ENCODE peak calls at places on chromosome 3, in seven cellular contexts. One of them, this sample, is unnamed.

GRCh38 chr3:46710671-46711295 is 6.9 kb downstream of the PRSS50 start:
- DNase-seq in activated gamma-delta T cell treated with anti-CD3 and anti-CD28 coated beads, Interleukin-2, amount 50 U/mL, for 16 hours: no peak
- DNase-seq in mucosa of gallbladder: no peak
- DNase-seq in G401: peak
- DNase-seq in NCI-H1092: no peak
- DNase-seq in psoas muscle: no peak
- DNase-seq in iris pigment epithelial cell: no peak
- DNase-seq in this sample: no peak

GRCh38 chr3:42588625-42589024 is 2.0 kb upstream of the SS18L2 start:
- DNase-seq in psoas muscle: no peak
- DNase-seq in NCI-H1092: no peak
- DNase-seq in G401: no peak
- DNase-seq in mucosa of gallbladder: no peak
- DNase-seq in iris pigment epithelial cell: no peak
- DNase-seq in activated gamma-delta T cell treated with anti-CD3 and anti-CD28 coated beads, Interleukin-2, amount 50 U/mL, for 16 hours: no peak
- DNase-seq in this sample: no peak

GRCh38 chr3:192417012-192417411 is 310.3 kb downstream of the FGF12 start:
- DNase-seq in iris pigment epithelial cell: no peak
- DNase-seq in NCI-H1092: no peak
- DNase-seq in psoas muscle: no peak
- DNase-seq in mucosa of gallbladder: no peak
- DNase-seq in G401: no peak
- DNase-seq in activated gamma-delta T cell treated with anti-CD3 and anti-CD28 coated beads, Interleukin-2, amount 50 U/mL, for 16 hours: no peak
- DNase-seq in this sample: no peak

GRCh38 chr3:58005662-58006061 is 2.6 kb upstream of the FLNB start:
- DNase-seq in NCI-H1092: no peak
- DNase-seq in G401: no peak
- DNase-seq in mucosa of gallbladder: no peak
- DNase-seq in iris pigment epithelial cell: peak
- DNase-seq in psoas muscle: no peak
- DNase-seq in activated gamma-delta T cell treated with anti-CD3 and anti-CD28 coated beads, Interleukin-2, amount 50 U/mL, for 16 hours: no peak
- DNase-seq in this sample: no peak

GRCh38 chr3:69145688-69146087 is 23.3 kb upstream of the LMOD3 start:
- DNase-seq in mucosa of gallbladder: no peak
- DNase-seq in psoas muscle: no peak
- DNase-seq in NCI-H1092: no peak
- DNase-seq in G401: no peak
- DNase-seq in iris pigment epithelial cell: no peak
- DNase-seq in activated gamma-delta T cell treated with anti-CD3 and anti-CD28 coated beads, Interleukin-2, amount 50 U/mL, for 16 hours: no peak
- DNase-seq in this sample: no peak

GRCh38 chr3:129034650-129035049 is 25.9 kb upstream of the GP9 start:
- DNase-seq in mucosa of gallbladder: no peak
- DNase-seq in activated gamma-delta T cell treated with anti-CD3 and anti-CD28 coated beads, Interleukin-2, amount 50 U/mL, for 16 hours: no peak
- DNase-seq in G401: no peak
- DNase-seq in psoas muscle: no peak
- DNase-seq in iris pigment epithelial cell: no peak
- DNase-seq in NCI-H1092: no peak
- DNase-seq in this sample: no peak

GRCh38 chr3:52311567-52312119 is 4.5 kb upstream of the DNAH1 start:
- DNase-seq in iris pigment epithelial cell: no peak
- DNase-seq in activated gamma-delta T cell treated with anti-CD3 and anti-CD28 coated beads, Interleukin-2, amount 50 U/mL, for 16 hours: no peak
- DNase-seq in G401: peak
- DNase-seq in mucosa of gallbladder: no peak
- DNase-seq in psoas muscle: no peak
- DNase-seq in NCI-H1092: peak
- DNase-seq in this sample: no peak

GRCh38 chr3:146501752-146502151 is 32.4 kb upstream of the PLSCR2 start:
- DNase-seq in psoas muscle: no peak
- DNase-seq in iris pigment epithelial cell: no peak
- DNase-seq in NCI-H1092: no peak
- DNase-seq in mucosa of gallbladder: no peak
- DNase-seq in G401: no peak
- DNase-seq in activated gamma-delta T cell treated with anti-CD3 and anti-CD28 coated beads, Interleukin-2, amount 50 U/mL, for 16 hours: no peak
- DNase-seq in this sample: no peak

GRCh38 chr3:38579146-38579545 is 70.3 kb downstream of the SCN5A start:
- DNase-seq in activated gamma-delta T cell treated with anti-CD3 and anti-CD28 coated beads, Interleukin-2, amount 50 U/mL, for 16 hours: no peak
- DNase-seq in psoas muscle: peak
- DNase-seq in mucosa of gallbladder: peak
- DNase-seq in G401: no peak
- DNase-seq in iris pigment epithelial cell: peak
- DNase-seq in NCI-H1092: peak
- DNase-seq in this sample: peak

GRCh38 chr3:123229145-123229544 is 27.4 kb downstream of the SEC22A start:
- DNase-seq in iris pigment epithelial cell: no peak
- DNase-seq in psoas muscle: no peak
- DNase-seq in NCI-H1092: no peak
- DNase-seq in activated gamma-delta T cell treated with anti-CD3 and anti-CD28 coated beads, Interleukin-2, amount 50 U/mL, for 16 hours: no peak
- DNase-seq in mucosa of gallbladder: no peak
- DNase-seq in G401: no peak
- DNase-seq in this sample: no peak

GRCh38 chr3:140711719-140712086 is 33.8 kb downstream of the TRIM42 start:
- DNase-seq in activated gamma-delta T cell treated with anti-CD3 and anti-CD28 coated beads, Interleukin-2, amount 50 U/mL, for 16 hours: no peak
- DNase-seq in mucosa of gallbladder: no peak
- DNase-seq in G401: no peak
- DNase-seq in iris pigment epithelial cell: no peak
- DNase-seq in psoas muscle: no peak
- DNase-seq in NCI-H1092: no peak
- DNase-seq in this sample: no peak

GRCh38 chr3:108124337-108125150 is 33.7 kb upstream of the CD47 start:
- DNase-seq in G401: no peak
- DNase-seq in activated gamma-delta T cell treated with anti-CD3 and anti-CD28 coated beads, Interleukin-2, amount 50 U/mL, for 16 hours: peak
- DNase-seq in psoas muscle: no peak
- DNase-seq in NCI-H1092: no peak
- DNase-seq in iris pigment epithelial cell: no peak
- DNase-seq in mucosa of gallbladder: no peak
- DNase-seq in this sample: no peak

GRCh38 chr3:27115352-27115751 is 253.8 kb downstream of the NEK10 start:
- DNase-seq in activated gamma-delta T cell treated with anti-CD3 and anti-CD28 coated beads, Interleukin-2, amount 50 U/mL, for 16 hours: no peak
- DNase-seq in iris pigment epithelial cell: no peak
- DNase-seq in psoas muscle: no peak
- DNase-seq in NCI-H1092: no peak
- DNase-seq in G401: no peak
- DNase-seq in mucosa of gallbladder: no peak
- DNase-seq in this sample: no peak

GRCh38 chr3:128400683-128401082 is 66.0 kb downstream of the DNAJB8 start:
- DNase-seq in mucosa of gallbladder: no peak
- DNase-seq in psoas muscle: no peak
- DNase-seq in NCI-H1092: no peak
- DNase-seq in iris pigment epithelial cell: no peak
- DNase-seq in activated gamma-delta T cell treated with anti-CD3 and anti-CD28 coated beads, Interleukin-2, amount 50 U/mL, for 16 hours: no peak
- DNase-seq in G401: no peak
- DNase-seq in this sample: no peak

GRCh38 chr3:138408751-138409161 is 25.7 kb upstream of the ESYT3 start:
- DNase-seq in psoas muscle: no peak
- DNase-seq in G401: no peak
- DNase-seq in iris pigment epithelial cell: no peak
- DNase-seq in NCI-H1092: no peak
- DNase-seq in activated gamma-delta T cell treated with anti-CD3 and anti-CD28 coated beads, Interleukin-2, amount 50 U/mL, for 16 hours: no peak
- DNase-seq in mucosa of gallbladder: no peak
- DNase-seq in this sample: peak

GRCh38 chr3:72888546-72889309 is 882 bp downstream of the GXYLT2 start:
- DNase-seq in NCI-H1092: no peak
- DNase-seq in activated gamma-delta T cell treated with anti-CD3 and anti-CD28 coated beads, Interleukin-2, amount 50 U/mL, for 16 hours: no peak
- DNase-seq in mucosa of gallbladder: no peak
- DNase-seq in G401: peak
- DNase-seq in iris pigment epithelial cell: peak
- DNase-seq in psoas muscle: no peak
- DNase-seq in this sample: no peak

GRCh38 chr3:113231827-113232253 is 20.5 kb downstream of the BOC start:
- DNase-seq in mucosa of gallbladder: no peak
- DNase-seq in activated gamma-delta T cell treated with anti-CD3 and anti-CD28 coated beads, Interleukin-2, amount 50 U/mL, for 16 hours: no peak
- DNase-seq in NCI-H1092: peak
- DNase-seq in psoas muscle: no peak
- DNase-seq in iris pigment epithelial cell: peak
- DNase-seq in G401: no peak
- DNase-seq in this sample: no peak

GRCh38 chr3:140152851-140153640 is 218.1 kb downstream of the CLSTN2 start:
- DNase-seq in G401: no peak
- DNase-seq in iris pigment epithelial cell: no peak
- DNase-seq in activated gamma-delta T cell treated with anti-CD3 and anti-CD28 coated beads, Interleukin-2, amount 50 U/mL, for 16 hours: no peak
- DNase-seq in psoas muscle: no peak
- DNase-seq in mucosa of gallbladder: no peak
- DNase-seq in NCI-H1092: peak
- DNase-seq in this sample: no peak

GRCh38 chr3:152508705-152509104 is 240.0 kb downstream of the MBNL1 start:
- DNase-seq in psoas muscle: no peak
- DNase-seq in iris pigment epithelial cell: no peak
- DNase-seq in activated gamma-delta T cell treated with anti-CD3 and anti-CD28 coated beads, Interleukin-2, amount 50 U/mL, for 16 hours: no peak
- DNase-seq in mucosa of gallbladder: no peak
- DNase-seq in G401: peak
- DNase-seq in NCI-H1092: no peak
- DNase-seq in this sample: no peak

GRCh38 chr3:25603703-25604102 is 61.0 kb downstream of the TOP2B start:
- DNase-seq in iris pigment epithelial cell: peak
- DNase-seq in NCI-H1092: no peak
- DNase-seq in activated gamma-delta T cell treated with anti-CD3 and anti-CD28 coated beads, Interleukin-2, amount 50 U/mL, for 16 hours: no peak
- DNase-seq in mucosa of gallbladder: no peak
- DNase-seq in psoas muscle: no peak
- DNase-seq in G401: peak
- DNase-seq in this sample: no peak

GRCh38 chr3:142888484-142889262 is at the start of gene PCOLCE2:
- DNase-seq in psoas muscle: peak
- DNase-seq in mucosa of gallbladder: no peak
- DNase-seq in G401: peak
- DNase-seq in activated gamma-delta T cell treated with anti-CD3 and anti-CD28 coated beads, Interleukin-2, amount 50 U/mL, for 16 hours: no peak
- DNase-seq in NCI-H1092: no peak
- DNase-seq in iris pigment epithelial cell: peak
- DNase-seq in this sample: no peak

GRCh38 chr3:14431556-14431927 is 29.1 kb downstream of the SLC6A6 start:
- DNase-seq in NCI-H1092: no peak
- DNase-seq in G401: no peak
- DNase-seq in mucosa of gallbladder: no peak
- DNase-seq in psoas muscle: no peak
- DNase-seq in activated gamma-delta T cell treated with anti-CD3 and anti-CD28 coated beads, Interleukin-2, amount 50 U/mL, for 16 hours: no peak
- DNase-seq in iris pigment epithelial cell: no peak
- DNase-seq in this sample: no peak

This sample was measured in nucleus accumbens.